ENCODE peak calls at places on chromosomes 6 and 20, in seven cellular contexts. A is coronary artery, F is mammary epithelial cell, L is Peyer's patch, U is pancreas, O is lower lobe of right lung, S is HCT116. I is an unnamed sample.
A peak's percentile ranks its signal among the peaks of the same experiment; 100 is the strongest.

GRCh38 chr20:41279546-41280225 is 37.8 kb downstream of the ZHX3 start:
- DNase-seq in A (no peak), F (no peak), L (no peak), U (no peak), O (no peak), S (no peak), I (no peak)

GRCh38 chr20:36957875-36958667 is 6.6 kb upstream of the SAMHD1 start:
- DNase-seq in A (no peak), F (no peak), L (no peak), U (no peak), O (no peak), S (no peak), I (peak; percentile 47)

GRCh38 chr6:311679-312220 is 19.5 kb downstream of the DUSP22 start:
- DNase-seq in A (no peak), F (no peak), L (no peak), U (no peak), O (no peak), S (no peak), I (no peak)

GRCh38 chr20:8509809-8510208 is 377.7 kb downstream of the PLCB1 start:
- DNase-seq in A (no peak), F (no peak), L (no peak), U (no peak), O (no peak), S (no peak), I (no peak)

GRCh38 chr20:35215066-35215956 is 11.2 kb upstream of the MMP24 start:
- DNase-seq in A (no peak), F (peak; percentile 77), L (no peak), U (no peak), O (no peak), S (no peak), I (no peak)

GRCh38 chr20:51249781-51250180 is 226.9 kb upstream of the KCNG1 start:
- DNase-seq in A (no peak), F (no peak), L (no peak), U (no peak), O (no peak), S (no peak), I (no peak)

GRCh38 chr20:57911512-57912226 is 201.9 kb upstream of the PMEPA1 start:
- DNase-seq in A (no peak), F (no peak), L (no peak), U (no peak), O (no peak), S (no peak), I (peak; percentile 70)

GRCh38 chr6:147642458-147642857 is 134.0 kb downstream of the SAMD5 start:
- DNase-seq in A (no peak), F (peak; percentile 9), L (no peak), U (no peak), O (no peak), S (no peak), I (no peak)

GRCh38 chr6:122622404-122622938 is 12.3 kb downstream of the PKIB start:
- DNase-seq in A (no peak), F (no peak), L (no peak), U (peak; percentile 21), O (no peak), S (no peak), I (no peak)

GRCh38 chr6:29519291-29520010 is 31.7 kb upstream of the MAS1L start:
- DNase-seq in A (no peak), F (no peak), L (no peak), U (no peak), O (no peak), S (no peak), I (no peak)

GRCh38 chr6:14727494-14728395 is 518.1 kb upstream of the JARID2 start:
- DNase-seq in A (no peak), F (no peak), L (no peak), U (no peak), O (no peak), S (no peak), I (no peak)

GRCh38 chr6:5472583-5472982 is 211.3 kb downstream of the FARS2 start:
- DNase-seq in A (no peak), F (no peak), L (no peak), U (no peak), O (no peak), S (no peak), I (no peak)

GRCh38 chr6:2360126-2360525 is 114.7 kb upstream of the GMDS start:
- DNase-seq in A (no peak), F (no peak), L (no peak), U (no peak), O (no peak), S (no peak), I (no peak)

GRCh38 chr6:157528931-157529653 is 148.1 kb downstream of the ZDHHC14 start:
- DNase-seq in A (no peak), F (peak; percentile 45), L (no peak), U (no peak), O (no peak), S (no peak), I (no peak)

GRCh38 chr20:51036827-51037229 is 13.9 kb upstream of the KCNG1 start:
- DNase-seq in A (no peak), F (peak; percentile 18), L (no peak), U (no peak), O (no peak), S (peak; percentile 49), I (no peak)

GRCh38 chr20:4633780-4634179 is 87.9 kb upstream of the PRND start:
- DNase-seq in A (no peak), F (peak; percentile 66), L (no peak), U (no peak), O (no peak), S (no peak), I (no peak)

GRCh38 chr6:11064836-11065235 is 20.7 kb upstream of the ELOVL2 start:
- DNase-seq in A (no peak), F (no peak), L (no peak), U (no peak), O (no peak), S (no peak), I (no peak)

GRCh38 chr6:35089935-35090505 is 51.1 kb downstream of the TCP11 start:
- DNase-seq in A (no peak), F (peak; percentile 88), L (no peak), U (no peak), O (no peak), S (no peak), I (no peak)

GRCh38 chr6:158039178-158039557 is 57.5 kb downstream of the SYNJ2 start:
- DNase-seq in A (no peak), F (no peak), L (no peak), U (no peak), O (peak; percentile 26), S (no peak), I (no peak)

GRCh38 chr20:44961024-44961866 is 1.0 kb upstream of the TOMM34 start:
- DNase-seq in A (no peak), F (no peak), L (no peak), U (no peak), O (no peak), S (no peak), I (no peak)

GRCh38 chr20:37201827-37202162 is 22.4 kb upstream of the MROH8 start:
- DNase-seq in A (no peak), F (no peak), L (no peak), U (no peak), O (no peak), S (no peak), I (no peak)

DNA sequence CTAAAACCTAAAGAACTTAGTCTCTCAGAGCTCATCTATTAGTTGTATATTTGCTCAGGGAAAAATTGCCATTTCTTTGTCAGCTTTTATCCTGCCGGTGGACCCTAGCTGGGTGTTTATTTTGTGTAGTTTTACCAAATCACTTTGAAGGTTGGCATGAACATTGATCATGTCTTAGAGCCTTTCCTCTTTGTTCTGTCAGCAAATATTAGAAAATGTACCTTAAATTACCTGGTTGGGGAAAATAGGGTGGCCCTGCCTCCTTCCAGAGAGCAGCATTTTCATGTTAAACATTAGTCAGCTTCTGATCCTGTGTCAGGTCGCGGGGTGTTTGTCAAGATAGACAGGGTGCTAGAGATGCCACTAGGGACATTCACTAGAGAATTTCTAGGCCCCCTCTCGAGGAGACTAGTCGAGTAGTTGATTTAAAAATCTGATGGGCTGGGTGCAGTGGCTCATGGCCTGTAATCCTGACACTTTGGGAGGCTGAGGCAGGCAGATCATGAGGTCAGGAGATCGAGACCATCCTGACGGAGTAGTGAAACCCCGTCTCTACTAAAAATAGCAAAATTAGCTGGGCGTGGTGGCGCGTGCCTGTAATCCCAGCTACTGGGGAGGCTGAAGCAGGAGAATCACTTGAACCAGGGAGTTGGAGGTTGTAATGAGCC is 11.2 kb downstream of the RALY start:
- DNase-seq in A (no peak), F (no peak), L (no peak), U (no peak), O (no peak), S (no peak), I (no peak)
- TF ChIP-seq CTCF in A (no peak), F (no peak), L (no peak), U (no peak), O (no peak), S (no peak), I (no peak)

GRCh38 chr20:17844133-17844429 is 124.5 kb downstream of the SNX5 start:
- DNase-seq in A (no peak), F (no peak), L (no peak), U (no peak), O (no peak), S (no peak), I (no peak)
- H3K27ac ChIP-seq in A (peak overlapping the region; percentile 89), F (peak overlapping the region; percentile 50), L (peak overlapping the region; percentile 68), U (no peak overlapping the region), O (peak overlapping the region; percentile 71), S (peak overlapping the region; percentile 99), I (peak overlapping the region; percentile 85)

DNA sequence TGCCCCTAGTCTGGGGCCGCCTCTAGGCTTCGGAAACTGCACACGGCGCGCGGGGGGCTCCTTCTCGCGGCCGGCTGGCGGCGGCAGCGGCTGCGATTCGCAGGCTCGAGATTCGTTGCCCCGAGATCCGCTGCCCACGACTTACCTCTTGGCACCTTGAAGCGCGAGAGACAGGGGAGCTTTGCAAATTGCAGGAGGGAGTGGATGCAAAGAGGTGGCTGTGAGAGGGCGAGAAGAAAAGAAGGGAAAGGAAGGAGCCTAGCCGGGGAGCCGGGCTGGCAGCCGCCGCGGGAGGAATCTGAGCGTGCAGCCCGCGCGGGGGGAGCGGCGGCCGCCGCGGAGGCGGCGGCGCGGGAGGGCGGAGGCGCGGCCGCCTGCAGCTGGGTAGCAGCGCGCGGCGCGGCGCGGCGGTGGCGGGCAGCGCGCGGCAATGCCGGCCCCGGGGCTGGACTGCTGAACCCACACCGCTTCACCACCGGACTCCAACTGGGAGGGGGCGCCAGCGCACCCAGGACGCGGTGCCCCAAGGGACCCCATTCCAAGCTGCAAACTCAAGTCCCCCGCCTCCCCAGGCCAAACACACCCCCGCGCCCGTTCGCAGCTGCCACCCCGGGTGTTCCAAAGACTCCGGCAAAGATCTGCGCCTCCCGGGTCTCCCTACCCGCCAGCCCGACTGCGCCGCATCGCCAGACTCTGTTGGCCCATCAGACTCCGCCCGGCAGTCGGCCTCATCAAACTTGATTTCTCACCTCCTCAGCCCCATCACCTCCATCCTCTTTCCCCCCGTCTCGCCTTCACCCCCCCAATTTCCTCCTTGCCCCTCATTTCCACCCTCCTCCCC is 44.2 kb upstream of the SUPT3H start:
- DNase-seq in A (peak; percentile 79), F (peak; percentile 66), L (peak; percentile 63), U (peak; percentile 30), O (peak; percentile 68), S (no peak), I (peak; percentile 72)
- TF ChIP-seq CTCF in A (no peak), F (peak; percentile 52), L (peak; percentile 1), U (no peak), O (no peak), S (peak; percentile 15), I (peak; percentile 64)

DNA sequence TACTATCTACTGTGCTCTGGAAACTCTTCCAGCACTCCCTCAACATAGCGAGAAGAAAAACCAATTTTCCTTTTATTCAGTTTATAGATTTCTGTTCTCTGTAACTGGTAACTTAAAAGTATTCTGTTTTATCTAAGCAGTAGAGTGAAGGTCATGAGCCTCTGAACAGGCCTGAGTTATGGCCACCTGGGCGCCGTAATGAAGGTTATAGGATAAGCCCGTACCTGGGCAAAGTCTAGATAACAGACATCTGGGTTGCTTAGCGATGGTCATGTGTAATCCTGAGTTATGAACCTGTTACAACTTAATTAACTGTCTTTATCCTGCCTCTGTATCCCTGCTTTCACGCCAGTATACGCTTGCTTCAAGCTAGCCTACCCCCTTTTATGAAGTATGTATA is 13.0 kb upstream of the FAM217A start:
- DNase-seq in A (no peak), F (no peak), L (peak; percentile 66), U (no peak), O (no peak), S (no peak), I (no peak)
- H3K27ac ChIP-seq in A (no peak overlapping the region), F (no peak overlapping the region), L (no peak overlapping the region), U (peak overlapping the region; percentile 51), O (no peak overlapping the region), S (no peak overlapping the region), I (no peak overlapping the region)

I was measured in RWPE2.